ENCODE peak calls at places on chromosomes 13 and 19, in six cellular contexts. M is pancreas, A is cardiac muscle cell, J is stomach, O is sigmoid colon, C is PC-3. D is an unnamed sample. For H3K27me3, the result is how much of the 10 kb centered on the place peaks cover.

GRCh38 chr13:43300817-43301216 is 277.4 kb downstream of the DNAJC15 start:
- DNase-seq in M (no peak), A (no peak), J (no peak), O (no peak), C (no peak), D (no peak)

GRCh38 chr13:51221674-51222509 is at the start of gene FAM124A:
- DNase-seq in M (peak), A (peak), J (peak), O (peak), C (peak), D (peak)

GRCh38 chr13:114143806-114144605 is 11.6 kb upstream of the RASA3 start:
- DNase-seq in M (peak), A (peak), J (no peak), O (peak), C (no peak), D (peak)

GRCh38 chr13:52845766-52846566 is 2.5 kb downstream of the PCDH8 start:
- DNase-seq in M (no peak), A (peak), J (no peak), O (no peak), C (no peak), D (peak)

GRCh38 chr19:34430738-34431625 is 2.8 kb downstream of the UBA2 start:
- DNase-seq in M (no peak), A (peak), J (no peak), O (no peak), C (peak), D (no peak)

GRCh38 chr13:28031220-28031903 is 42.9 kb upstream of the URAD start:
- DNase-seq in M (no peak), A (no peak), J (no peak), O (peak), C (no peak), D (no peak)

GRCh38 chr13:21347753-21348318 is 111.3 kb downstream of the ZDHHC20 start:
- DNase-seq in M (no peak), A (no peak), J (no peak), O (no peak), C (no peak), D (no peak)

GRCh38 chr19:1853295-1854031 is 5.2 kb upstream of the REXO1 start:
- DNase-seq in M (peak), A (peak), J (peak), O (peak), C (peak), D (peak)

GRCh38 chr13:100436099-100436498 is 152.5 kb downstream of the GGACT start:
- DNase-seq in M (peak), A (no peak), J (no peak), O (no peak), C (no peak), D (no peak)

GRCh38 chr13:102701331-102701730 is 6.5 kb upstream of the METTL21C start:
- DNase-seq in M (no peak), A (no peak), J (no peak), O (no peak), C (no peak), D (no peak)

GRCh38 chr19:4866595-4867424 is 657 bp downstream of the PLIN3 start:
- DNase-seq in M (peak), A (peak), J (peak), O (peak), C (peak), D (peak)

GRCh38 chr13:40665061-40665753 is 1.2 kb downstream of the FOXO1 start:
- DNase-seq in M (peak), A (peak), J (peak), O (no peak), C (peak), D (peak)

GRCh38 chr19:35436477-35437141 is 11.4 kb upstream of the FFAR2 start:
- DNase-seq in M (peak), A (peak), J (peak), O (no peak), C (peak), D (no peak)

GRCh38 chr13:64553411-64554129 is 2676.6 kb downstream of the PCDH9 start:
- DNase-seq in M (no peak), A (no peak), J (no peak), O (no peak), C (peak), D (no peak)

GRCh38 chr19:18851673-18852325 is 20.0 kb downstream of the UPF1 start:
- DNase-seq in M (no peak), A (no peak), J (no peak), O (no peak), C (no peak), D (no peak)

GRCh38 chr19:10428996-10429381 is 8.7 kb downstream of the PDE4A start:
- DNase-seq in M (no peak), A (no peak), J (no peak), O (no peak), C (no peak), D (no peak)

GRCh38 chr19:47414469-47414868 is 4.9 kb downstream of the MEIS3 start:
- DNase-seq in M (no peak), A (peak), J (no peak), O (no peak), C (peak), D (no peak)

GRCh38 chr13:59441596-59442280 is 722.0 kb downstream of the DIAPH3 start:
- DNase-seq in M (no peak), A (no peak), J (no peak), O (no peak), C (no peak), D (no peak)

GRCh38 chr13:101942038-101942437 is 459.8 kb downstream of the FGF14 start:
- DNase-seq in M (no peak), A (peak), J (no peak), O (no peak), C (peak), D (no peak)

GRCh38 chr19:42242071-42242511 is 311 bp downstream of the GSK3A start:
- DNase-seq in M (no peak), A (no peak), J (no peak), O (no peak), C (no peak), D (peak)

GRCh38 chr19:572891-573825 is 762 bp downstream of the BSG start:
- DNase-seq in M (peak), A (peak), J (peak), O (peak), C (peak), D (peak)

GRCh38 chr13:47215741-47216140 is 318.9 kb upstream of the HTR2A start:
- DNase-seq in M (no peak), A (no peak), J (no peak), O (no peak), C (peak), D (no peak)

GRCh38 chr19:3556978-3557460 is 367 bp downstream of the MFSD12 start:
- DNase-seq in M (no peak), A (peak), J (peak), O (peak), C (peak), D (no peak)

DNA sequence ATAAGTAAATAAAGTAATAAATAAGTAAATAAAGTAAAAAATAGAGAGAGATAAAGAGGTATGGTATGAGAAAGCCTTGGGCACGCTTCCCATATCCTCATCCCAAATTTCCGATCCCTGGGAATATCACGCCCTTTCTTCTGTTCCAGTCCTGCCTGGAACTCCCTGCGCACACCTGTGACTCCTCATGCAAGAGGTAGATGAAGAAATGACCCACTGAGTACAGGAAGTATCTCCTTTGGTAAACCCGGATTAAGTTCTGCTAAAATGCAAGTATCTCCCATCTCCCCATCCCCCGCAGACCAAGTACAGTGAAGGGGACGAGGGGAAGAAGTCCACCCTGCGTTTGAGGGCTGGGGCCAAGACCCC is 399 bp upstream of the ZNF136 start:
- DNase-seq in M (no peak), A (no peak), J (no peak), O (no peak), C (no peak), D (no peak)
- H3K4me3 ChIP-seq in M (peak), A (peak), J (peak), O (peak), C (peak), D (peak)

GRCh38 chr13:73058741-73059459 is at the start of gene KLF5:
- DNase-seq in M (peak), A (peak), J (peak), O (peak), C (peak), D (peak)
- H3K27ac ChIP-seq in M (peak), A (no peak), J (peak), O (peak), C (peak), D (peak)

GRCh38 chr19:49432141-49433073 is 7.2 kb downstream of the GFY start:
- DNase-seq in M (no peak), A (no peak), J (no peak), O (no peak), C (no peak), D (no peak)
- H3K27me3 ChIP-seq in M (under half), A (half or more), J (half or more), O (half or more), C (under half), D (under half)

GRCh38 chr13:62019858-62020257 is 604.2 kb upstream of the PCDH20 start:
- DNase-seq in M (no peak), A (no peak), J (no peak), O (no peak), C (no peak), D (no peak)

GRCh38 chr13:62014299-62014698 is 598.6 kb upstream of the PCDH20 start:
- DNase-seq in M (no peak), A (peak), J (no peak), O (no peak), C (peak), D (no peak)
- H3K4me3 ChIP-seq in M (no peak), A (no peak), J (no peak), O (no peak), C (peak), D (no peak)

GRCh38 chr19:49870309-49870901 is 3.0 kb upstream of the PNKP start:
- DNase-seq in M (peak), A (no peak), J (no peak), O (peak), C (peak), D (no peak)

GRCh38 chr19:49866933-49867782 is at the start of gene PNKP:
- DNase-seq in M (peak), A (peak), J (peak), O (peak), C (peak), D (peak)

GRCh38 chr19:49871349-49871985 is 4.1 kb upstream of the PNKP start:
- DNase-seq in M (peak), A (no peak), J (no peak), O (no peak), C (no peak), D (no peak)

GRCh38 chr19:49869009-49869483 is 1.7 kb upstream of the PNKP start:
- DNase-seq in M (no peak), A (no peak), J (no peak), O (no peak), C (no peak), D (no peak)

GRCh38 chr19:49869484-49870308 is 2.3 kb upstream of the PNKP start:
- DNase-seq in M (peak), A (peak), J (peak), O (peak), C (peak), D (peak)
- H3K27ac ChIP-seq in M (peak), A (peak), J (peak), O (peak), C (peak), D (peak)

GRCh38 chr19:50882188-50882587 is 8.9 kb downstream of the KLK2 start:
- DNase-seq in M (no peak), A (no peak), J (no peak), O (no peak), C (no peak), D (no peak)
- H3K27me3 ChIP-seq in M (under half), A (under half), J (half or more), O (under half), C (half or more), D (under half)

D was measured in aorta.